ENCODE peak calls at places on chromosomes 12 and 14, in five cellular contexts. P, T, L, E and B are unnamed samples.

GRCh38 chr12:54287316-54288157 is 7.0 kb downstream of the HNRNPA1 start:
- DNase-seq in E (no peak), P (no peak), T (no peak), L (no peak), B (no peak)

GRCh38 chr12:48165089-48166031 is 8.0 kb upstream of the ASB8 start:
- DNase-seq in E (no peak), P (no peak), T (no peak), L (no peak), B (no peak)

GRCh38 chr12:104219361-104219892 is 3.8 kb downstream of the TXNRD1 start:
- DNase-seq in T (no peak), L (no peak), E (peak), P (no peak), B (no peak)

GRCh38 chr12:1544991-1545700 is 49.2 kb downstream of the FBXL14 start:
- DNase-seq in P (no peak), T (no peak), L (no peak), E (no peak), B (peak)

GRCh38 chr14:31154956-31155355 is 52.6 kb downstream of the HECTD1 start:
- DNase-seq in P (no peak), E (no peak), T (no peak), L (no peak), B (no peak)

GRCh38 chr14:50784683-50785505 is 46.1 kb downstream of the NIN start:
- DNase-seq in L (no peak), P (no peak), E (no peak), T (no peak), B (no peak)

GRCh38 chr12:80565276-80565675 is 121.2 kb downstream of the PTPRQ start:
- DNase-seq in T (no peak), P (no peak), E (no peak), L (no peak), B (no peak)

GRCh38 chr14:60553855-60554254 is 44.9 kb downstream of the SIX6 start:
- DNase-seq in L (no peak), E (no peak), P (no peak), T (no peak), B (no peak)

GRCh38 chr12:93002278-93003054 is 73.4 kb upstream of the EEA1 start:
- DNase-seq in T (peak), P (no peak), E (peak), L (no peak), B (no peak)

GRCh38 chr14:66099451-66099850 is 386.7 kb upstream of the CCDC196 start:
- DNase-seq in T (no peak), L (no peak), P (no peak), E (no peak), B (no peak)

GRCh38 chr12:95815635-95816212 is 25.2 kb upstream of the NTN4 start:
- DNase-seq in T (no peak), P (no peak), E (no peak), L (no peak), B (no peak)

GRCh38 chr14:49497267-49497666 is 88.9 kb downstream of the RPS29 start:
- DNase-seq in T (no peak), E (no peak), L (no peak), P (no peak), B (no peak)

GRCh38 chr14:60356921-60357550 is 108.0 kb downstream of the PPM1A start:
- DNase-seq in L (no peak), E (no peak), T (no peak), P (no peak), B (no peak)

GRCh38 chr14:92729632-92730358 is 18.6 kb downstream of the LGMN start:
- DNase-seq in P (no peak), L (no peak), E (no peak), T (no peak), B (no peak)

GRCh38 chr12:57740656-57741412 is 2.3 kb upstream of the AGAP2 start:
- DNase-seq in E (no peak), T (no peak), L (no peak), P (no peak), B (no peak)

GRCh38 chr12:120892265-120892664 is 11.9 kb downstream of the SPPL3 start:
- DNase-seq in L (no peak), P (no peak), E (peak), T (no peak), B (no peak)

GRCh38 chr14:101583006-101583708 is 21.9 kb downstream of the DIO3 start:
- DNase-seq in L (peak), P (no peak), E (no peak), T (no peak), B (peak)

GRCh38 chr12:100646896-100647295 is 73.4 kb downstream of the GAS2L3 start:
- DNase-seq in T (no peak), P (no peak), L (no peak), E (no peak), B (no peak)

GRCh38 chr12:100651694-100652093 is 78.2 kb downstream of the GAS2L3 start:
- DNase-seq in T (no peak), L (no peak), P (no peak), E (peak), B (no peak)

GRCh38 chr12:100656141-100656540 is 82.7 kb downstream of the GAS2L3 start:
- DNase-seq in E (no peak), L (no peak), P (no peak), T (no peak), B (no peak)

GRCh38 chr12:100652488-100652887 is 79.0 kb downstream of the GAS2L3 start:
- DNase-seq in P (no peak), E (no peak), T (no peak), L (no peak), B (no peak)

DNA sequence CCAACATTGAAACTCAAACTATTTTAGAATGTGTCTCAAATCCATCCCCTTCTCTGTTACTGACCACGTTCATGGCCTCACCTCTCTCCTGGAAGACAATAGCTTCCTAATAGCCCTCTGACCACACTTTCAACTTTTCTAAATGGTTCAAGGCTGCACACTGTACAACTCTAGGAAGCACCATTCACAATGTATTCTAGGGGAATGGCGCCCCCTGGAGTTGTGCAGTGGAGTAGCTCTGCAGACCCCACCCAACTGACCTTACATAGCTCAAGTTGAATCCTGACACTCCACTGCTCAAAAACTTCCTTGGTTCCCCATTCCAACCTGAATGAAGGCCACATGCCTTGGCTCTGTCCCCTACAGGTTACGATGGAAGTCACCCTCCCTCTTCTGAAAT is 77.6 kb downstream of the GAS2L3 start:
- DNase-seq in L (no peak), T (no peak), E (no peak), P (no peak), B (no peak)
- TF ChIP-seq CTCF in L (no peak), T (no peak), E (no peak), P (no peak), B (no peak)

GRCh38 chr14:99264691-99265090 is 7.3 kb downstream of the BCL11B start:
- DNase-seq in L (peak), T (no peak), P (no peak), E (no peak), B (no peak)

GRCh38 chr14:99265571-99265970 is 6.4 kb downstream of the BCL11B start:
- DNase-seq in P (no peak), E (no peak), L (no peak), T (no peak), B (no peak)

GRCh38 chr14:99262977-99263448 is 9.0 kb downstream of the BCL11B start:
- DNase-seq in E (no peak), P (no peak), L (peak), T (no peak), B (no peak)

GRCh38 chr14:99261916-99262787 is 9.8 kb downstream of the BCL11B start:
- DNase-seq in P (no peak), E (no peak), T (no peak), L (peak), B (no peak)

GRCh38 chr14:99263564-99264330 is 8.2 kb downstream of the BCL11B start:
- DNase-seq in E (no peak), L (peak), T (no peak), P (no peak), B (no peak)
- H3K27ac ChIP-seq in E (no peak), L (no peak), T (no peak), P (no peak), B (no peak)

GRCh38 chr12:77060883-77061240 is 4.5 kb downstream of the E2F7 start:
- DNase-seq in E (no peak), L (no peak), P (no peak), T (no peak), B (no peak)

GRCh38 chr12:77062396-77062795 is 3.0 kb downstream of the E2F7 start:
- DNase-seq in L (no peak), P (no peak), E (no peak), T (no peak), B (no peak)

GRCh38 chr12:77065361-77066204 is at the start of gene E2F7:
- DNase-seq in E (peak), T (peak), P (peak), L (peak), B (peak)

GRCh38 chr12:77064891-77065360 is 443 bp downstream of the E2F7 start:
- DNase-seq in P (no peak), T (no peak), L (peak), E (no peak), B (no peak)

GRCh38 chr12:77062846-77063461 is 2.4 kb downstream of the E2F7 start:
- DNase-seq in T (no peak), L (no peak), E (no peak), P (no peak), B (no peak)
- H3K4me3 ChIP-seq in T (no peak), L (peak), E (no peak), P (no peak), B (peak)

GRCh38 chr14:99200654-99201005 is 71.4 kb downstream of the BCL11B start:
- DNase-seq in E (no peak), P (no peak), L (no peak), T (no peak), B (no peak)

GRCh38 chr14:99198746-99199145 is 73.3 kb downstream of the BCL11B start:
- DNase-seq in L (no peak), E (no peak), T (no peak), P (no peak), B (no peak)

GRCh38 chr14:99201351-99202073 is 70.5 kb downstream of the BCL11B start:
- DNase-seq in T (no peak), L (no peak), E (no peak), P (no peak), B (no peak)

GRCh38 chr14:99202516-99202915 is 69.5 kb downstream of the BCL11B start:
- DNase-seq in L (no peak), T (no peak), E (no peak), P (no peak), B (no peak)

GRCh38 chr14:99199854-99200653 is 71.9 kb downstream of the BCL11B start:
- DNase-seq in E (no peak), L (no peak), P (no peak), T (no peak), B (peak)
- TF ChIP-seq CTCF in E (no peak), L (no peak), P (no peak), T (no peak), B (peak)

GRCh38 chr12:23931176-23931575 is 18.3 kb downstream of the SOX5 start:
- DNase-seq in E (no peak), T (no peak), P (no peak), L (no peak), B (no peak)
- H3K27ac ChIP-seq in E (no peak), T (no peak), P (no peak), L (no peak), B (no peak)

GRCh38 chr14:104794099-104794498 is 1.4 kb downstream of the AKT1 start:
- DNase-seq in P (peak), L (no peak), T (peak), E (peak), B (no peak)
- H3K4me3 ChIP-seq in P (peak), L (peak), T (peak), E (peak), B (peak)

GRCh38 chr14:100140452-100141132 is 18.9 kb downstream of the DEGS2 start:
- DNase-seq in P (no peak), L (no peak), T (no peak), E (no peak), B (no peak)

GRCh38 chr14:100143523-100143922 is 15.9 kb downstream of the DEGS2 start:
- DNase-seq in L (no peak), E (no peak), P (no peak), T (no peak), B (no peak)

GRCh38 chr14:100138955-100139354 is 20.5 kb downstream of the DEGS2 start:
- DNase-seq in T (no peak), L (no peak), E (no peak), P (no peak), B (no peak)

GRCh38 chr14:100142073-100143040 is 17.1 kb downstream of the DEGS2 start:
- DNase-seq in E (peak), L (no peak), P (no peak), T (peak), B (peak)

DNA sequence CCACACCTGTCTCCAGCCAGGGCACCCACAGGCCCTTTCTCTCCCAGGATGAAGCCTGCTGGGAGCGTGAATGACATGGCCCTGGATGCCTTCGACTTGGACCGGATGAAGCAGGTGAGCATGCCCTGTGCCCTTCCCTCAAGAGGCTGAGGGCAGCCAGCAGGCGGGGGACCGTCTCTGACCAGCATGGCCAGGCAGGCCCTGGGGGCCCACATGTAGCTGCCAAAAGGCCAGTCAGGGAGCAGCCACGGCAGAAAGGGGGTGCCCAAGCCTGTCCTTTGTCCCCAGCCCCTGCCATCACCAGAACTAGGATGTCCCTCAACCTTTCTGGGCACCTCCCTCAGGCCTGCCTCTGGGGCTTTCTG is 18.3 kb downstream of the DEGS2 start:
- DNase-seq in L (no peak), E (no peak), T (no peak), P (no peak), B (no peak)
- TF ChIP-seq CTCF in L (no peak), E (no peak), T (no peak), P (no peak), B (no peak)